ENCODE peak calls at places on chromosome 10, in nine cellular contexts. One of them, this sample, is unnamed.

GRCh38 chr10:127100983-127101615 is 95.3 kb downstream of the INSYN2A start:
- DNase-seq in adrenal gland: no peak
- DNase-seq in right lobe of liver: no peak
- DNase-seq in ovary: no peak
- DNase-seq in testis: no peak
- DNase-seq in body of pancreas: no peak
- DNase-seq in stomach: no peak
- DNase-seq in colonic mucosa: no peak
- DNase-seq in H9: no peak
- DNase-seq in this sample: no peak

GRCh38 chr10:128751284-128751683 is 625.1 kb upstream of the MKI67 start:
- DNase-seq in adrenal gland: no peak
- DNase-seq in right lobe of liver: no peak
- DNase-seq in ovary: no peak
- DNase-seq in testis: no peak
- DNase-seq in body of pancreas: no peak
- DNase-seq in stomach: no peak
- DNase-seq in colonic mucosa: no peak
- DNase-seq in H9: no peak
- DNase-seq in this sample: peak; percentile 0

GRCh38 chr10:23158370-23158769 is 33.7 kb upstream of the PTF1A start:
- DNase-seq in adrenal gland: no peak
- DNase-seq in right lobe of liver: no peak
- DNase-seq in ovary: no peak
- DNase-seq in testis: peak; percentile 73
- DNase-seq in body of pancreas: peak; percentile 83
- DNase-seq in stomach: peak; percentile 49
- DNase-seq in colonic mucosa: peak; percentile 36
- DNase-seq in H9: peak; percentile 51
- DNase-seq in this sample: no peak

GRCh38 chr10:30751678-30752331 is 122.3 kb upstream of the LYZL2 start:
- DNase-seq in adrenal gland: peak; percentile 36
- DNase-seq in right lobe of liver: no peak
- DNase-seq in ovary: peak; percentile 64
- DNase-seq in testis: no peak
- DNase-seq in body of pancreas: no peak
- DNase-seq in stomach: peak; percentile 31
- DNase-seq in colonic mucosa: peak; percentile 56
- DNase-seq in H9: peak; percentile 73
- DNase-seq in this sample: no peak

GRCh38 chr10:126880926-126881325 is 24.3 kb upstream of the DOCK1 start:
- DNase-seq in adrenal gland: no peak
- DNase-seq in right lobe of liver: no peak
- DNase-seq in ovary: no peak
- DNase-seq in testis: no peak
- DNase-seq in body of pancreas: no peak
- DNase-seq in stomach: no peak
- DNase-seq in colonic mucosa: no peak
- DNase-seq in H9: no peak
- DNase-seq in this sample: no peak

GRCh38 chr10:88952647-88953111 is at the start of gene ACTA2:
- DNase-seq in adrenal gland: no peak
- DNase-seq in right lobe of liver: no peak
- DNase-seq in ovary: peak; percentile 69
- DNase-seq in testis: peak; percentile 70
- DNase-seq in body of pancreas: no peak
- DNase-seq in stomach: peak; percentile 39
- DNase-seq in colonic mucosa: peak; percentile 43
- DNase-seq in H9: no peak
- DNase-seq in this sample: no peak

GRCh38 chr10:35251373-35252100 is 84.8 kb upstream of the CCNY start:
- DNase-seq in adrenal gland: no peak
- DNase-seq in right lobe of liver: no peak
- DNase-seq in ovary: no peak
- DNase-seq in testis: no peak
- DNase-seq in body of pancreas: no peak
- DNase-seq in stomach: no peak
- DNase-seq in colonic mucosa: no peak
- DNase-seq in H9: no peak
- DNase-seq in this sample: no peak

GRCh38 chr10:29811751-29812427 is 177.1 kb upstream of the SVIL start:
- DNase-seq in adrenal gland: peak; percentile 82
- DNase-seq in right lobe of liver: no peak
- DNase-seq in ovary: peak; percentile 46
- DNase-seq in testis: peak; percentile 80
- DNase-seq in body of pancreas: peak; percentile 69
- DNase-seq in stomach: no peak
- DNase-seq in colonic mucosa: peak; percentile 26
- DNase-seq in H9: no peak
- DNase-seq in this sample: peak; percentile 93

GRCh38 chr10:110859947-110860376 is 11.8 kb upstream of the PDCD4 start:
- DNase-seq in adrenal gland: no peak
- DNase-seq in right lobe of liver: no peak
- DNase-seq in ovary: no peak
- DNase-seq in testis: peak; percentile 33
- DNase-seq in body of pancreas: peak; percentile 37
- DNase-seq in stomach: no peak
- DNase-seq in colonic mucosa: peak; percentile 29
- DNase-seq in H9: no peak
- DNase-seq in this sample: no peak

GRCh38 chr10:92052088-92052487 is 128.5 kb downstream of the BTAF1 start:
- DNase-seq in adrenal gland: no peak
- DNase-seq in right lobe of liver: no peak
- DNase-seq in ovary: no peak
- DNase-seq in testis: no peak
- DNase-seq in body of pancreas: no peak
- DNase-seq in stomach: peak; percentile 59
- DNase-seq in colonic mucosa: no peak
- DNase-seq in H9: no peak
- DNase-seq in this sample: no peak

GRCh38 chr10:113060221-113061053 is 110.4 kb downstream of the TCF7L2 start:
- DNase-seq in adrenal gland: no peak
- DNase-seq in right lobe of liver: no peak
- DNase-seq in ovary: no peak
- DNase-seq in testis: peak; percentile 68
- DNase-seq in body of pancreas: peak; percentile 21
- DNase-seq in stomach: no peak
- DNase-seq in colonic mucosa: peak; percentile 62
- DNase-seq in H9: no peak
- DNase-seq in this sample: no peak

GRCh38 chr10:31142026-31142425 is 110.4 kb upstream of the ZNF438 start:
- DNase-seq in adrenal gland: no peak
- DNase-seq in right lobe of liver: no peak
- DNase-seq in ovary: no peak
- DNase-seq in testis: no peak
- DNase-seq in body of pancreas: no peak
- DNase-seq in stomach: no peak
- DNase-seq in colonic mucosa: no peak
- DNase-seq in H9: no peak
- DNase-seq in this sample: no peak

GRCh38 chr10:17229016-17229716 is 1.1 kb downstream of the VIM start:
- DNase-seq in adrenal gland: peak; percentile 90
- DNase-seq in right lobe of liver: peak; percentile 86
- DNase-seq in ovary: peak; percentile 97
- DNase-seq in testis: peak; percentile 95
- DNase-seq in body of pancreas: peak; percentile 73
- DNase-seq in stomach: peak; percentile 73
- DNase-seq in colonic mucosa: peak; percentile 80
- DNase-seq in H9: peak; percentile 64
- DNase-seq in this sample: peak; percentile 56

GRCh38 chr10:101441539-101442455 is 87.8 kb downstream of the BTRC start:
- DNase-seq in adrenal gland: peak; percentile 43
- DNase-seq in right lobe of liver: no peak
- DNase-seq in ovary: no peak
- DNase-seq in testis: peak; percentile 33
- DNase-seq in body of pancreas: peak; percentile 16
- DNase-seq in stomach: no peak
- DNase-seq in colonic mucosa: peak; percentile 24
- DNase-seq in H9: no peak
- DNase-seq in this sample: peak; percentile 51

GRCh38 chr10:34821587-34822585 is 6.8 kb upstream of the PARD3 start:
- DNase-seq in adrenal gland: no peak
- DNase-seq in right lobe of liver: no peak
- DNase-seq in ovary: no peak
- DNase-seq in testis: no peak
- DNase-seq in body of pancreas: no peak
- DNase-seq in stomach: no peak
- DNase-seq in colonic mucosa: no peak
- DNase-seq in H9: no peak
- DNase-seq in this sample: peak; percentile 84

GRCh38 chr10:84114088-84114667 is 25.1 kb upstream of the GHITM start:
- DNase-seq in adrenal gland: no peak
- DNase-seq in right lobe of liver: no peak
- DNase-seq in ovary: no peak
- DNase-seq in testis: no peak
- DNase-seq in body of pancreas: no peak
- DNase-seq in stomach: no peak
- DNase-seq in colonic mucosa: no peak
- DNase-seq in H9: no peak
- DNase-seq in this sample: no peak

GRCh38 chr10:89147256-89147655 is 59.9 kb downstream of the CH25H start:
- DNase-seq in adrenal gland: no peak
- DNase-seq in right lobe of liver: no peak
- DNase-seq in ovary: no peak
- DNase-seq in testis: no peak
- DNase-seq in body of pancreas: no peak
- DNase-seq in stomach: no peak
- DNase-seq in colonic mucosa: no peak
- DNase-seq in H9: no peak
- DNase-seq in this sample: peak; percentile 68

GRCh38 chr10:99560277-99561126 is 27.8 kb downstream of the NKX2-3 start:
- DNase-seq in adrenal gland: peak; percentile 46
- DNase-seq in right lobe of liver: no peak
- DNase-seq in ovary: no peak
- DNase-seq in testis: peak; percentile 76
- DNase-seq in body of pancreas: peak; percentile 37
- DNase-seq in stomach: peak; percentile 42
- DNase-seq in colonic mucosa: peak; percentile 75
- DNase-seq in H9: peak; percentile 70
- DNase-seq in this sample: peak; percentile 27
- TF ChIP-seq CTCF in adrenal gland: peak; percentile 92
- TF ChIP-seq CTCF in right lobe of liver: peak; percentile 76
- TF ChIP-seq CTCF in ovary: no peak
- TF ChIP-seq CTCF in testis: peak; percentile 94
- TF ChIP-seq CTCF in body of pancreas: peak; percentile 57
- TF ChIP-seq CTCF in stomach: no peak
- TF ChIP-seq CTCF in colonic mucosa: peak; percentile 80
- TF ChIP-seq CTCF in H9: peak; percentile 89
- TF ChIP-seq CTCF in this sample: peak; percentile 78

GRCh38 chr10:115818015-115818414 is 455.0 kb downstream of the GFRA1 start:
- DNase-seq in adrenal gland: no peak
- DNase-seq in right lobe of liver: no peak
- DNase-seq in ovary: no peak
- DNase-seq in testis: no peak
- DNase-seq in body of pancreas: no peak
- DNase-seq in stomach: no peak
- DNase-seq in colonic mucosa: no peak
- DNase-seq in H9: no peak
- DNase-seq in this sample: no peak
- H3K27ac ChIP-seq in adrenal gland: no peak overlapping the region
- H3K27ac ChIP-seq in right lobe of liver: peak overlapping the region; percentile 45
- H3K27ac ChIP-seq in ovary: no peak overlapping the region
- H3K27ac ChIP-seq in testis: no peak overlapping the region
- H3K27ac ChIP-seq in body of pancreas: no peak overlapping the region
- H3K27ac ChIP-seq in stomach: no peak overlapping the region
- H3K27ac ChIP-seq in colonic mucosa: no peak overlapping the region
- H3K27ac ChIP-seq in H9: no peak overlapping the region
- H3K27ac ChIP-seq in this sample: no peak overlapping the region

GRCh38 chr10:48306870-48307531 is 524 bp downstream of the MAPK8 start:
- DNase-seq in adrenal gland: peak; percentile 65
- DNase-seq in right lobe of liver: no peak
- DNase-seq in ovary: peak; percentile 76
- DNase-seq in testis: peak; percentile 50
- DNase-seq in body of pancreas: peak; percentile 68
- DNase-seq in stomach: peak; percentile 60
- DNase-seq in colonic mucosa: peak; percentile 60
- DNase-seq in H9: no peak
- DNase-seq in this sample: peak; percentile 7

GRCh38 chr10:48307584-48307983 is 1.1 kb downstream of the MAPK8 start:
- DNase-seq in adrenal gland: no peak
- DNase-seq in right lobe of liver: no peak
- DNase-seq in ovary: no peak
- DNase-seq in testis: no peak
- DNase-seq in body of pancreas: no peak
- DNase-seq in stomach: no peak
- DNase-seq in colonic mucosa: no peak
- DNase-seq in H9: no peak
- DNase-seq in this sample: no peak

GRCh38 chr10:48305905-48306264 is 592 bp upstream of the MAPK8 start:
- DNase-seq in adrenal gland: no peak
- DNase-seq in right lobe of liver: no peak
- DNase-seq in ovary: no peak
- DNase-seq in testis: no peak
- DNase-seq in body of pancreas: no peak
- DNase-seq in stomach: no peak
- DNase-seq in colonic mucosa: no peak
- DNase-seq in H9: no peak
- DNase-seq in this sample: no peak

GRCh38 chr10:48306265-48306869 is at the start of gene MAPK8:
- DNase-seq in adrenal gland: peak; percentile 94
- DNase-seq in right lobe of liver: peak; percentile 97
- DNase-seq in ovary: peak; percentile 95
- DNase-seq in testis: peak; percentile 93
- DNase-seq in body of pancreas: peak; percentile 97
- DNase-seq in stomach: peak; percentile 94
- DNase-seq in colonic mucosa: peak; percentile 95
- DNase-seq in H9: peak; percentile 98
- DNase-seq in this sample: peak; percentile 36

DNA sequence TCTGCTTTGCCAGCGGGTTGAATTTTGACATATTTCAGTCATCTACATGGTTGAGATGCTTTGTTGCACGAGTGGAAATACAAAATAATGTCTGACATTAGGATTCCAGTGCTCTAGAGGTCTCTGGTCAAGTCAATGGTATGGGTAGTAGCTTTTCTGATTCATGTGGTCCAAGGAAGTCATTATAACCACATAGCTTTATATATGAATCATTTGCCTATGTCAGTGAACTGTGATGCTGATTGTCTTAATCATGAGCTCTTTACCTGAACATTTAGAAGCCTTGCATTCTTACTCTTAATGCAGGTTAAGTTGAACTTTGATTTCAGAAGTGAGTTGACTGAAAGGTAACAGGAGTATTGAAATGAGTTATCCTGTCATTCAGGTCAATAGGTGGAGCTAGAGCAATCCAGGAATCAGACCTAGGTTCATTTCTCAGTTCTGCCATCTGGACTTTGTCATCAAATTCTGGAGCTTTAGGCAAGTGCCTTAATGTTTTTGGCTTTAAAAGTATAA is 3.3 kb downstream of the MAPK8 start:
- DNase-seq in adrenal gland: no peak
- DNase-seq in right lobe of liver: no peak
- DNase-seq in ovary: no peak
- DNase-seq in testis: no peak
- DNase-seq in body of pancreas: no peak
- DNase-seq in stomach: no peak
- DNase-seq in colonic mucosa: no peak
- DNase-seq in H9: no peak
- DNase-seq in this sample: peak; percentile 69
- TF ChIP-seq CTCF in adrenal gland: no peak
- TF ChIP-seq CTCF in right lobe of liver: peak; percentile 34
- TF ChIP-seq CTCF in ovary: no peak
- TF ChIP-seq CTCF in testis: no peak
- TF ChIP-seq CTCF in body of pancreas: no peak
- TF ChIP-seq CTCF in stomach: no peak
- TF ChIP-seq CTCF in colonic mucosa: peak; percentile 19
- TF ChIP-seq CTCF in H9: peak; percentile 57
- TF ChIP-seq CTCF in this sample: peak; percentile 51

GRCh38 chr10:55704950-55705349 is 656.1 kb downstream of the ZWINT start:
- DNase-seq in adrenal gland: no peak
- DNase-seq in right lobe of liver: no peak
- DNase-seq in ovary: no peak
- DNase-seq in testis: no peak
- DNase-seq in body of pancreas: no peak
- DNase-seq in stomach: no peak
- DNase-seq in colonic mucosa: no peak
- DNase-seq in H9: no peak
- DNase-seq in this sample: no peak
- H3K27ac ChIP-seq in adrenal gland: no peak overlapping the region
- H3K27ac ChIP-seq in right lobe of liver: no peak overlapping the region
- H3K27ac ChIP-seq in ovary: no peak overlapping the region
- H3K27ac ChIP-seq in testis: no peak overlapping the region
- H3K27ac ChIP-seq in body of pancreas: no peak overlapping the region
- H3K27ac ChIP-seq in stomach: no peak overlapping the region
- H3K27ac ChIP-seq in colonic mucosa: no peak overlapping the region
- H3K27ac ChIP-seq in H9: no peak overlapping the region
- H3K27ac ChIP-seq in this sample: no peak overlapping the region

This sample was measured in foreskin keratinocyte.